ENCODE peak calls at places on chromosomes 13 and 19, in eight cellular contexts. X, Y, M, L, B, D, E and S are unnamed samples.
A peak's percentile ranks its signal among the peaks of the same experiment; 100 is the strongest.

GRCh38 chr19:24140099-24140498 is 53.1 kb downstream of the ZNF254 start:
- DNase-seq in X (peak; percentile 1), Y (no peak), M (no peak), L (peak; percentile 52), B (no peak), D (peak; percentile 71), E (no peak), S (no peak)

GRCh38 chr19:53294786-53295441 is 27.4 kb upstream of the VN1R4 start:
- DNase-seq in X (no peak), Y (no peak), M (no peak), L (no peak), B (no peak), D (no peak), E (peak; percentile 14), S (no peak)

GRCh38 chr19:57302020-57302465 is 18.2 kb upstream of the ZNF543 start:
- DNase-seq in X (no peak), Y (no peak), M (no peak), L (peak; percentile 34), B (no peak), D (peak; percentile 98), E (peak; percentile 37), S (no peak)

GRCh38 chr19:38975214-38975860 is at the start of gene FBXO17:
- DNase-seq in X (no peak), Y (peak; percentile 75), M (no peak), L (peak; percentile 37), B (no peak), D (peak; percentile 56), E (peak; percentile 79), S (no peak)

GRCh38 chr13:51906581-51906980 is 44.8 kb downstream of the CCDC70 start:
- DNase-seq in X (no peak), Y (no peak), M (no peak), L (no peak), B (no peak), D (no peak), E (peak; percentile 47), S (no peak)

GRCh38 chr19:49677232-49677881 is at the start of gene PRMT1:
- DNase-seq in X (no peak), Y (no peak), M (no peak), L (peak; percentile 35), B (no peak), D (no peak), E (no peak), S (no peak)

GRCh38 chr13:20672772-20673171 is 30.7 kb upstream of the IL17D start:
- DNase-seq in X (no peak), Y (no peak), M (no peak), L (no peak), B (no peak), D (peak; percentile 71), E (no peak), S (no peak)

GRCh38 chr13:105920375-105920774 is 615.1 kb downstream of the EFNB2 start:
- DNase-seq in X (no peak), Y (no peak), M (no peak), L (peak; percentile 87), B (no peak), D (peak; percentile 56), E (no peak), S (no peak)

GRCh38 chr19:44955500-44956439 is 590 bp downstream of the CLPTM1 start:
- DNase-seq in X (no peak), Y (no peak), M (no peak), L (peak; percentile 19), B (no peak), D (peak; percentile 8), E (no peak), S (no peak)

GRCh38 chr13:52842440-52842839 is 6.0 kb downstream of the PCDH8 start:
- DNase-seq in X (no peak), Y (no peak), M (no peak), L (no peak), B (no peak), D (no peak), E (no peak), S (no peak)